ENCODE peak calls at places on chromosomes 11 and 22, in four cellular contexts. One of them, this sample, is unnamed.

GRCh38 chr11:7546324-7546791 is 32.6 kb downstream of the PPFIBP2 start:
- DNase-seq in GM23248: peak; percentile 45
- DNase-seq in fibroblast of the aortic adventitia: no peak
- DNase-seq in lower leg skin: peak; percentile 74
- DNase-seq in this sample: no peak

GRCh38 chr11:47274495-47275235 is 4.7 kb downstream of the MADD start:
- DNase-seq in GM23248: no peak
- DNase-seq in fibroblast of the aortic adventitia: no peak
- DNase-seq in lower leg skin: no peak
- DNase-seq in this sample: no peak

GRCh38 chr11:9070740-9071476 is 20.5 kb downstream of the SCUBE2 start:
- DNase-seq in fibroblast of the aortic adventitia: no peak
- DNase-seq in GM23248: no peak
- DNase-seq in lower leg skin: no peak
- DNase-seq in this sample: no peak

GRCh38 chr11:74678591-74679512 is 52.4 kb downstream of the CHRDL2 start:
- DNase-seq in fibroblast of the aortic adventitia: peak; percentile 66
- DNase-seq in GM23248: peak; percentile 70
- DNase-seq in lower leg skin: no peak
- DNase-seq in this sample: no peak

GRCh38 chr11:47768090-47768620 is 1.0 kb upstream of the FNBP4 start:
- DNase-seq in lower leg skin: peak; percentile 73
- DNase-seq in GM23248: peak; percentile 83
- DNase-seq in fibroblast of the aortic adventitia: peak; percentile 80
- DNase-seq in this sample: peak; percentile 17

GRCh38 chr11:122319842-122320555 is 204.0 kb upstream of the BLID start:
- DNase-seq in fibroblast of the aortic adventitia: peak; percentile 35
- DNase-seq in GM23248: no peak
- DNase-seq in lower leg skin: no peak
- DNase-seq in this sample: no peak

GRCh38 chr11:80816966-80817365 is 1376.1 kb upstream of the TENM4 start:
- DNase-seq in lower leg skin: no peak
- DNase-seq in GM23248: no peak
- DNase-seq in fibroblast of the aortic adventitia: no peak
- DNase-seq in this sample: no peak

GRCh38 chr11:74720596-74721478 is 10.4 kb downstream of the CHRDL2 start:
- DNase-seq in GM23248: no peak
- DNase-seq in fibroblast of the aortic adventitia: peak; percentile 85
- DNase-seq in lower leg skin: no peak
- DNase-seq in this sample: no peak

GRCh38 chr11:48104562-48104924 is 112.1 kb upstream of the OR4B1 start:
- DNase-seq in lower leg skin: no peak
- DNase-seq in fibroblast of the aortic adventitia: no peak
- DNase-seq in GM23248: no peak
- DNase-seq in this sample: no peak

GRCh38 chr11:1939006-1939626 is 8.0 kb upstream of the MRPL23 start:
- DNase-seq in GM23248: peak; percentile 19
- DNase-seq in lower leg skin: no peak
- DNase-seq in fibroblast of the aortic adventitia: no peak
- DNase-seq in this sample: no peak

GRCh38 chr11:64267207-64267945 is 16.0 kb downstream of the PLCB3 start:
- DNase-seq in GM23248: peak; percentile 48
- DNase-seq in lower leg skin: no peak
- DNase-seq in fibroblast of the aortic adventitia: peak; percentile 39
- DNase-seq in this sample: no peak

GRCh38 chr11:130705670-130706421 is 210.4 kb downstream of the SNX19 start:
- DNase-seq in lower leg skin: no peak
- DNase-seq in fibroblast of the aortic adventitia: peak; percentile 45
- DNase-seq in GM23248: peak; percentile 78
- DNase-seq in this sample: no peak

GRCh38 chr11:45021001-45021400 is 70.3 kb upstream of the TP53I11 start:
- DNase-seq in fibroblast of the aortic adventitia: no peak
- DNase-seq in lower leg skin: no peak
- DNase-seq in GM23248: no peak
- DNase-seq in this sample: no peak

GRCh38 chr11:126257764-126258163 is 10.9 kb downstream of the SRPRA start:
- DNase-seq in lower leg skin: no peak
- DNase-seq in GM23248: peak; percentile 71
- DNase-seq in fibroblast of the aortic adventitia: peak; percentile 70
- DNase-seq in this sample: no peak

GRCh38 chr11:24819863-24820434 is 323.1 kb downstream of the LUZP2 start:
- DNase-seq in lower leg skin: no peak
- DNase-seq in fibroblast of the aortic adventitia: no peak
- DNase-seq in GM23248: no peak
- DNase-seq in this sample: no peak

GRCh38 chr22:39183991-39184585 is 31.6 kb upstream of the CBX7 start:
- DNase-seq in GM23248: peak; percentile 89
- DNase-seq in fibroblast of the aortic adventitia: peak; percentile 44
- DNase-seq in lower leg skin: no peak
- DNase-seq in this sample: no peak

GRCh38 chr11:62875698-62876483 is 4.8 kb upstream of the SLC3A2 start:
- DNase-seq in fibroblast of the aortic adventitia: no peak
- DNase-seq in GM23248: no peak
- DNase-seq in lower leg skin: no peak
- DNase-seq in this sample: no peak

GRCh38 chr11:60866911-60867870 is at the start of gene ZP1:
- DNase-seq in lower leg skin: no peak
- DNase-seq in fibroblast of the aortic adventitia: no peak
- DNase-seq in GM23248: no peak
- DNase-seq in this sample: peak; percentile 44

GRCh38 chr11:2529173-2529572 is 84.4 kb downstream of the KCNQ1 start:
- DNase-seq in lower leg skin: no peak
- DNase-seq in fibroblast of the aortic adventitia: no peak
- DNase-seq in GM23248: no peak
- DNase-seq in this sample: no peak

GRCh38 chr11:69085490-69086095 is 36.9 kb downstream of the TPCN2 start:
- DNase-seq in fibroblast of the aortic adventitia: no peak
- DNase-seq in lower leg skin: no peak
- DNase-seq in GM23248: no peak
- DNase-seq in this sample: no peak

GRCh38 chr11:130314749-130315285 is at the start of gene ZBTB44:
- DNase-seq in fibroblast of the aortic adventitia: peak; percentile 89
- DNase-seq in lower leg skin: peak; percentile 92
- DNase-seq in GM23248: peak; percentile 96
- DNase-seq in this sample: peak; percentile 86

GRCh38 chr11:70225629-70226582 is 22.8 kb downstream of the FADD start:
- DNase-seq in lower leg skin: no peak
- DNase-seq in GM23248: no peak
- DNase-seq in fibroblast of the aortic adventitia: peak; percentile 47
- DNase-seq in this sample: no peak

GRCh38 chr11:72278911-72279310 is 34.9 kb upstream of the PHOX2A start:
- DNase-seq in fibroblast of the aortic adventitia: peak; percentile 55
- DNase-seq in lower leg skin: no peak
- DNase-seq in GM23248: peak; percentile 58
- DNase-seq in this sample: no peak

GRCh38 chr11:56163804-56164203 is 3.7 kb upstream of the OR8K5 start:
- DNase-seq in lower leg skin: no peak
- DNase-seq in GM23248: no peak
- DNase-seq in fibroblast of the aortic adventitia: no peak
- DNase-seq in this sample: no peak

GRCh38 chr22:45475063-45475747 is 27.5 kb upstream of the FBLN1 start:
- DNase-seq in GM23248: no peak
- DNase-seq in lower leg skin: no peak
- DNase-seq in fibroblast of the aortic adventitia: no peak
- DNase-seq in this sample: no peak

GRCh38 chr11:199782-200181 is 6.9 kb downstream of the SCGB1C1 start:
- DNase-seq in fibroblast of the aortic adventitia: no peak
- DNase-seq in lower leg skin: no peak
- DNase-seq in GM23248: no peak
- DNase-seq in this sample: no peak

GRCh38 chr11:100630898-100631297 is 56.2 kb upstream of the ARHGAP42 start:
- DNase-seq in lower leg skin: no peak
- DNase-seq in GM23248: no peak
- DNase-seq in fibroblast of the aortic adventitia: no peak
- DNase-seq in this sample: no peak

GRCh38 chr11:132555617-132556016 is 976.7 kb downstream of the OPCML start:
- DNase-seq in lower leg skin: no peak
- DNase-seq in GM23248: no peak
- DNase-seq in fibroblast of the aortic adventitia: no peak
- DNase-seq in this sample: no peak

GRCh38 chr11:61023086-61024035 is 51.9 kb downstream of the CD6 start:
- DNase-seq in fibroblast of the aortic adventitia: no peak
- DNase-seq in GM23248: no peak
- DNase-seq in lower leg skin: no peak
- DNase-seq in this sample: peak; percentile 56

GRCh38 chr11:105589346-105589745 is 20.5 kb upstream of the GRIA4 start:
- DNase-seq in GM23248: no peak
- DNase-seq in fibroblast of the aortic adventitia: no peak
- DNase-seq in lower leg skin: no peak
- DNase-seq in this sample: no peak

GRCh38 chr11:71437399-71437798 is 10.8 kb downstream of the DHCR7 start:
- DNase-seq in GM23248: no peak
- DNase-seq in fibroblast of the aortic adventitia: no peak
- DNase-seq in lower leg skin: no peak
- DNase-seq in this sample: no peak

GRCh38 chr11:128859563-128860441 is 7.3 kb downstream of the KCNJ1 start:
- DNase-seq in GM23248: peak; percentile 59
- DNase-seq in lower leg skin: peak; percentile 31
- DNase-seq in fibroblast of the aortic adventitia: peak; percentile 53
- DNase-seq in this sample: peak; percentile 35

GRCh38 chr11:75146711-75147110 is 4.2 kb upstream of the SLCO2B1 start:
- DNase-seq in fibroblast of the aortic adventitia: no peak
- DNase-seq in lower leg skin: no peak
- DNase-seq in GM23248: no peak
- DNase-seq in this sample: no peak

GRCh38 chr11:69325446-69325845 is 31.5 kb downstream of the MYEOV start:
- DNase-seq in lower leg skin: no peak
- DNase-seq in GM23248: no peak
- DNase-seq in fibroblast of the aortic adventitia: no peak
- DNase-seq in this sample: no peak

GRCh38 chr11:13141731-13142724 is 132.9 kb downstream of the RASSF10 start:
- DNase-seq in lower leg skin: no peak
- DNase-seq in GM23248: no peak
- DNase-seq in fibroblast of the aortic adventitia: no peak
- DNase-seq in this sample: no peak

GRCh38 chr11:35997908-35998307 is 54.0 kb downstream of the LDLRAD3 start:
- DNase-seq in GM23248: no peak
- DNase-seq in fibroblast of the aortic adventitia: no peak
- DNase-seq in lower leg skin: no peak
- DNase-seq in this sample: no peak

GRCh38 chr22:44623771-44624510 is 78.1 kb upstream of the PRR5 start:
- DNase-seq in fibroblast of the aortic adventitia: peak; percentile 34
- DNase-seq in lower leg skin: no peak
- DNase-seq in GM23248: no peak
- DNase-seq in this sample: no peak

GRCh38 chr11:76048763-76049162 is 157.5 kb downstream of the WNT11 start:
- DNase-seq in fibroblast of the aortic adventitia: no peak
- DNase-seq in GM23248: no peak
- DNase-seq in lower leg skin: no peak
- DNase-seq in this sample: peak; percentile 54

GRCh38 chr22:32271389-32271788 is 16.2 kb upstream of the SLC5A4 start:
- DNase-seq in fibroblast of the aortic adventitia: no peak
- DNase-seq in GM23248: no peak
- DNase-seq in lower leg skin: no peak
- DNase-seq in this sample: no peak

GRCh38 chr22:29307658-29308147 is 1.3 kb downstream of the GAS2L1 start:
- DNase-seq in GM23248: no peak
- DNase-seq in lower leg skin: no peak
- DNase-seq in fibroblast of the aortic adventitia: no peak
- DNase-seq in this sample: no peak
- H3K4me3 ChIP-seq in GM23248: peak overlapping the region; percentile 87
- H3K4me3 ChIP-seq in lower leg skin: peak overlapping the region; percentile 73
- H3K4me3 ChIP-seq in fibroblast of the aortic adventitia: peak overlapping the region; percentile 83
- H3K4me3 ChIP-seq in this sample: peak overlapping the region; percentile 78

DNA sequence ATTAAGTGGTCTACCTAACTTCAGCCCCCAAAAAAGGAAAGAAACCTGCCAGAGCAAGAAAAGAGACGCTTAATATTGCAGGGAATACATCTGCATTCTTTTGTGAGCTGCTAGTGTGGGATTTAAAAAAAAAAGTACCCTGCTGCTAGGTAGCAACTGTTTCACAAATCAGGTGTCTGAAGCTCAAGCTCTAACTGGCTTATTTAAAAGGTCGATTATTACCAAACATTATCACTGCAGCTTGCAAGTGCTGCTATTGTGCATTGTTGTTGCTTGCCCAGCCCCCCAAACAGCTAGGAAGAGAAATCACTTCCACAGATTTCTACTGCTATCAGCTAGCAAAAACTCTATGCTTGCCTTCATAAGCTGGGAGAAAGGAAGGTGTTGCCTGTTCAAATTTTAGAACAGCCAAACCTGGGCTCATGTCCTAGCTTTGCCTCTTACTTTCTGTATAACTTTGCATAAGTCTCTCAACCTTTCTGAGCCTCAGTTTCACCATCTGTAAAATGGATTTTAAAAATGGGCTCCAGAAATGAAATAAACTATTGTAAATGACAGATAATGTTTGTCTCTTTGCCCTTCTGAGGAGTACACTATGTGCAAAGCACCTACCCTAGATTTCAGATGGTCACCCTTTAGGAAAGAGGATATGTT is 68.9 kb downstream of the FAM168A start:
- DNase-seq in fibroblast of the aortic adventitia: no peak
- DNase-seq in GM23248: no peak
- DNase-seq in lower leg skin: no peak
- DNase-seq in this sample: no peak
- H3K4me3 ChIP-seq in fibroblast of the aortic adventitia: no peak overlapping the region
- H3K4me3 ChIP-seq in GM23248: peak overlapping the region; percentile 73
- H3K4me3 ChIP-seq in lower leg skin: no peak overlapping the region
- H3K4me3 ChIP-seq in this sample: no peak overlapping the region

GRCh38 chr11:59756845-59757244 is 1.7 kb downstream of the STX3 start:
- DNase-seq in GM23248: peak; percentile 62
- DNase-seq in lower leg skin: peak; percentile 35
- DNase-seq in fibroblast of the aortic adventitia: peak; percentile 12
- DNase-seq in this sample: no peak
- H3K4me3 ChIP-seq in GM23248: peak overlapping the region; percentile 91
- H3K4me3 ChIP-seq in lower leg skin: no peak overlapping the region
- H3K4me3 ChIP-seq in fibroblast of the aortic adventitia: peak overlapping the region; percentile 92
- H3K4me3 ChIP-seq in this sample: no peak overlapping the region

GRCh38 chr11:81870815-81871214 is 862.8 kb downstream of the FAM181B start:
- DNase-seq in fibroblast of the aortic adventitia: no peak
- DNase-seq in GM23248: no peak
- DNase-seq in lower leg skin: no peak
- DNase-seq in this sample: no peak

GRCh38 chr11:81874627-81875026 is 859.0 kb downstream of the FAM181B start:
- DNase-seq in fibroblast of the aortic adventitia: no peak
- DNase-seq in GM23248: no peak
- DNase-seq in lower leg skin: no peak
- DNase-seq in this sample: peak; percentile 40

GRCh38 chr11:81869337-81870065 is 864.2 kb downstream of the FAM181B start:
- DNase-seq in fibroblast of the aortic adventitia: no peak
- DNase-seq in lower leg skin: peak; percentile 14
- DNase-seq in GM23248: no peak
- DNase-seq in this sample: peak; percentile 95

DNA sequence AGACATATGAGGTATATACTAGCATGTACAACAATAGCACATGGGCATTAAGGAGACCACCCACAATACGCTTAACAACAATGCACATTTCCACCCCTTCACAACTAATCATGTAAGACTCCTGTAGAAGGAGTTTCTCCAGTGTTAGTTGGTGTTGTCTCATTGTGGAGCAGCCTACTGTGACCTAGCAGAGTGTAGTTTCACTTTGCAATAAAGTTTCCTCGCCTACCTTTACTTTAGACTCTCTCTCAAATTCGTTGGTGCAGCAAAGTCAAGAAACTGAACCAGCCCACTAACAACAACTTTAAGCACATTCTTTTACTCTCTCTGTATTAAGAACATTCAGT is 863.6 kb downstream of the FAM181B start:
- DNase-seq in lower leg skin: no peak
- DNase-seq in GM23248: no peak
- DNase-seq in fibroblast of the aortic adventitia: no peak
- DNase-seq in this sample: no peak
- H3K4me3 ChIP-seq in lower leg skin: no peak overlapping the region
- H3K4me3 ChIP-seq in GM23248: no peak overlapping the region
- H3K4me3 ChIP-seq in fibroblast of the aortic adventitia: no peak overlapping the region
- H3K4me3 ChIP-seq in this sample: no peak overlapping the region

This sample was measured in Jurkat, Clone E6-1.